ENCODE peak calls at places on chromosomes 16 and 17, in four cellular contexts. One of them, this sample, is unnamed.

GRCh38 chr17:22507823-22508222 is 815.5 kb downstream of the KCNJ18 start:
- DNase-seq in bronchial epithelial cell: no peak
- DNase-seq in stimulated activated CD4-positive, alpha-beta T cell treated with anti-CD3 and anti-CD28 coated beads, Interleukin-15, amount 100 ng/mL, for 1 hour: no peak
- DNase-seq in CD8-positive, alpha-beta memory T cell: no peak
- DNase-seq in this sample: no peak

GRCh38 chr17:36931096-36931696 is 6.1 kb upstream of the LHX1 start:
- DNase-seq in CD8-positive, alpha-beta memory T cell: no peak
- DNase-seq in bronchial epithelial cell: no peak
- DNase-seq in stimulated activated CD4-positive, alpha-beta T cell treated with anti-CD3 and anti-CD28 coated beads, Interleukin-15, amount 100 ng/mL, for 1 hour: no peak
- DNase-seq in this sample: no peak

GRCh38 chr17:74452027-74452840 is 14.2 kb upstream of the CD300A start:
- DNase-seq in bronchial epithelial cell: peak; percentile 10
- DNase-seq in stimulated activated CD4-positive, alpha-beta T cell treated with anti-CD3 and anti-CD28 coated beads, Interleukin-15, amount 100 ng/mL, for 1 hour: no peak
- DNase-seq in CD8-positive, alpha-beta memory T cell: no peak
- DNase-seq in this sample: no peak

GRCh38 chr16:82016268-82016667 is 5.0 kb upstream of the SDR42E1 start:
- DNase-seq in CD8-positive, alpha-beta memory T cell: no peak
- DNase-seq in stimulated activated CD4-positive, alpha-beta T cell treated with anti-CD3 and anti-CD28 coated beads, Interleukin-15, amount 100 ng/mL, for 1 hour: no peak
- DNase-seq in bronchial epithelial cell: peak; percentile 59
- DNase-seq in this sample: no peak

GRCh38 chr17:20706752-20707372 is 127.3 kb downstream of the CDRT15L2 start:
- DNase-seq in CD8-positive, alpha-beta memory T cell: no peak
- DNase-seq in bronchial epithelial cell: no peak
- DNase-seq in stimulated activated CD4-positive, alpha-beta T cell treated with anti-CD3 and anti-CD28 coated beads, Interleukin-15, amount 100 ng/mL, for 1 hour: no peak
- DNase-seq in this sample: no peak

GRCh38 chr17:52477824-52478614 is 319.5 kb upstream of the CA10 start:
- DNase-seq in bronchial epithelial cell: no peak
- DNase-seq in CD8-positive, alpha-beta memory T cell: no peak
- DNase-seq in stimulated activated CD4-positive, alpha-beta T cell treated with anti-CD3 and anti-CD28 coated beads, Interleukin-15, amount 100 ng/mL, for 1 hour: no peak
- DNase-seq in this sample: no peak

GRCh38 chr17:62650587-62650986 is 23.1 kb downstream of the MRC2 start:
- DNase-seq in bronchial epithelial cell: no peak
- DNase-seq in CD8-positive, alpha-beta memory T cell: no peak
- DNase-seq in stimulated activated CD4-positive, alpha-beta T cell treated with anti-CD3 and anti-CD28 coated beads, Interleukin-15, amount 100 ng/mL, for 1 hour: no peak
- DNase-seq in this sample: no peak

GRCh38 chr16:13915033-13915635 is 4.8 kb upstream of the ERCC4 start:
- DNase-seq in CD8-positive, alpha-beta memory T cell: no peak
- DNase-seq in bronchial epithelial cell: no peak
- DNase-seq in stimulated activated CD4-positive, alpha-beta T cell treated with anti-CD3 and anti-CD28 coated beads, Interleukin-15, amount 100 ng/mL, for 1 hour: no peak
- DNase-seq in this sample: no peak

GRCh38 chr16:67278773-67279295 is 498 bp upstream of the PLEKHG4 start:
- DNase-seq in CD8-positive, alpha-beta memory T cell: peak; percentile 36
- DNase-seq in stimulated activated CD4-positive, alpha-beta T cell treated with anti-CD3 and anti-CD28 coated beads, Interleukin-15, amount 100 ng/mL, for 1 hour: no peak
- DNase-seq in bronchial epithelial cell: no peak
- DNase-seq in this sample: peak; percentile 70

GRCh38 chr16:8961811-8962390 is 1.8 kb downstream of the USP7 start:
- DNase-seq in stimulated activated CD4-positive, alpha-beta T cell treated with anti-CD3 and anti-CD28 coated beads, Interleukin-15, amount 100 ng/mL, for 1 hour: no peak
- DNase-seq in bronchial epithelial cell: no peak
- DNase-seq in CD8-positive, alpha-beta memory T cell: no peak
- DNase-seq in this sample: no peak

GRCh38 chr17:79306688-79307323 is 232.2 kb downstream of the ENGASE start:
- DNase-seq in CD8-positive, alpha-beta memory T cell: no peak
- DNase-seq in stimulated activated CD4-positive, alpha-beta T cell treated with anti-CD3 and anti-CD28 coated beads, Interleukin-15, amount 100 ng/mL, for 1 hour: no peak
- DNase-seq in bronchial epithelial cell: no peak
- DNase-seq in this sample: no peak

GRCh38 chr17:82592751-82593589 is 55.3 kb downstream of the WDR45B start:
- DNase-seq in bronchial epithelial cell: peak; percentile 63
- DNase-seq in CD8-positive, alpha-beta memory T cell: peak; percentile 31
- DNase-seq in stimulated activated CD4-positive, alpha-beta T cell treated with anti-CD3 and anti-CD28 coated beads, Interleukin-15, amount 100 ng/mL, for 1 hour: peak; percentile 15
- DNase-seq in this sample: peak; percentile 73

GRCh38 chr16:84879569-84880487 is 60.0 kb downstream of the CRISPLD2 start:
- DNase-seq in bronchial epithelial cell: peak; percentile 85
- DNase-seq in stimulated activated CD4-positive, alpha-beta T cell treated with anti-CD3 and anti-CD28 coated beads, Interleukin-15, amount 100 ng/mL, for 1 hour: no peak
- DNase-seq in CD8-positive, alpha-beta memory T cell: no peak
- DNase-seq in this sample: no peak

GRCh38 chr17:81096741-81097133 is 61.8 kb downstream of the BAIAP2 start:
- DNase-seq in stimulated activated CD4-positive, alpha-beta T cell treated with anti-CD3 and anti-CD28 coated beads, Interleukin-15, amount 100 ng/mL, for 1 hour: no peak
- DNase-seq in bronchial epithelial cell: no peak
- DNase-seq in CD8-positive, alpha-beta memory T cell: no peak
- DNase-seq in this sample: no peak

GRCh38 chr16:17397499-17397891 is 73.3 kb downstream of the XYLT1 start:
- DNase-seq in CD8-positive, alpha-beta memory T cell: no peak
- DNase-seq in stimulated activated CD4-positive, alpha-beta T cell treated with anti-CD3 and anti-CD28 coated beads, Interleukin-15, amount 100 ng/mL, for 1 hour: no peak
- DNase-seq in bronchial epithelial cell: peak; percentile 2
- DNase-seq in this sample: no peak

GRCh38 chr17:35536664-35537160 is 766 bp downstream of the SLFN12L start:
- DNase-seq in CD8-positive, alpha-beta memory T cell: no peak
- DNase-seq in bronchial epithelial cell: no peak
- DNase-seq in stimulated activated CD4-positive, alpha-beta T cell treated with anti-CD3 and anti-CD28 coated beads, Interleukin-15, amount 100 ng/mL, for 1 hour: no peak
- DNase-seq in this sample: peak; percentile 82

GRCh38 chr16:20894388-20894787 is 5.8 kb downstream of the DCUN1D3 start:
- DNase-seq in stimulated activated CD4-positive, alpha-beta T cell treated with anti-CD3 and anti-CD28 coated beads, Interleukin-15, amount 100 ng/mL, for 1 hour: no peak
- DNase-seq in CD8-positive, alpha-beta memory T cell: no peak
- DNase-seq in bronchial epithelial cell: no peak
- DNase-seq in this sample: no peak